ENCODE peak calls at places on chromosomes 7 and 10, in ten cellular contexts. V is lower lobe of right lung, D is SJSA1, W is GM23248, X is cardiac muscle cell, O is tibial artery, E is Peyer's patch, L is thyroid gland, M is thoracic aorta, R is fibroblast of lung. Y is an unnamed sample.

GRCh38 chr10:109953745-109954144 is 30.4 kb upstream of the XPNPEP1 start:
- DNase-seq in V (no peak), D (no peak), W (no peak), X (peak; percentile 74), O (no peak), E (no peak), L (peak; percentile 20), M (no peak), R (no peak), Y (no peak)

GRCh38 chr7:88377421-88377820 is 70.7 kb upstream of the STEAP4 start:
- DNase-seq in V (no peak), D (no peak), W (no peak), X (no peak), O (no peak), E (no peak), L (no peak), M (no peak), R (no peak), Y (no peak)

GRCh38 chr10:30997536-30998252 is 34.0 kb downstream of the ZNF438 start:
- DNase-seq in V (no peak), D (no peak), W (no peak), X (no peak), O (no peak), E (no peak), L (no peak), M (no peak), R (no peak), Y (no peak)

GRCh38 chr7:150370612-150371071 is 2.0 kb downstream of the REPIN1 start:
- DNase-seq in V (no peak), D (no peak), W (peak; percentile 71), X (peak; percentile 71), O (no peak), E (peak; percentile 41), L (no peak), M (no peak), R (peak; percentile 83), Y (no peak)

GRCh38 chr7:81161459-81162075 is 242.7 kb upstream of the SEMA3C start:
- DNase-seq in V (no peak), D (peak; percentile 28), W (peak; percentile 95), X (peak; percentile 86), O (peak; percentile 58), E (no peak), L (no peak), M (no peak), R (peak; percentile 99), Y (no peak)

GRCh38 chr7:123624527-123625183 is 23.0 kb downstream of the ASB15 start:
- DNase-seq in V (peak; percentile 59), D (no peak), W (peak; percentile 22), X (peak; percentile 19), O (no peak), E (peak; percentile 83), L (peak; percentile 35), M (no peak), R (no peak), Y (peak; percentile 47)

GRCh38 chr7:10875081-10875480 is 98.6 kb upstream of the PHF14 start:
- DNase-seq in V (no peak), D (no peak), W (no peak), X (no peak), O (no peak), E (no peak), L (no peak), M (no peak), R (no peak), Y (no peak)

GRCh38 chr10:78703581-78703980 is 365.2 kb upstream of the ZMIZ1 start:
- DNase-seq in V (no peak), D (no peak), W (no peak), X (peak; percentile 6), O (no peak), E (no peak), L (no peak), M (no peak), R (no peak), Y (no peak)

GRCh38 chr7:94423865-94424264 is 29.2 kb downstream of the COL1A2 start:
- DNase-seq in V (no peak), D (peak; percentile 83), W (peak; percentile 90), X (peak; percentile 63), O (no peak), E (no peak), L (no peak), M (no peak), R (peak; percentile 73), Y (no peak)

GRCh38 chr7:94421711-94422110 is 27.0 kb downstream of the COL1A2 start:
- DNase-seq in V (no peak), D (peak; percentile 30), W (peak; percentile 33), X (peak; percentile 24), O (no peak), E (no peak), L (no peak), M (no peak), R (no peak), Y (no peak)

GRCh38 chr7:94423116-94423515 is 28.4 kb downstream of the COL1A2 start:
- DNase-seq in V (no peak), D (peak; percentile 52), W (peak; percentile 51), X (peak; percentile 23), O (no peak), E (no peak), L (no peak), M (no peak), R (no peak), Y (no peak)

GRCh38 chr7:94420321-94420720 is 25.6 kb downstream of the COL1A2 start:
- DNase-seq in V (no peak), D (peak; percentile 28), W (peak; percentile 46), X (peak; percentile 36), O (no peak), E (no peak), L (no peak), M (no peak), R (no peak), Y (no peak)

GRCh38 chr7:94422136-94422535 is 27.4 kb downstream of the COL1A2 start:
- DNase-seq in V (no peak), D (peak; percentile 2), W (no peak), X (no peak), O (no peak), E (no peak), L (no peak), M (no peak), R (no peak), Y (no peak)
- H3K36me3 ChIP-seq in V (peaks cover 67% of the 10 kb centered on the region), D (peaks cover 100% of the 10 kb centered on the region), W (peaks cover 100% of the 10 kb centered on the region), X (peaks cover 4% of the 10 kb centered on the region), O (peaks cover 100% of the 10 kb centered on the region), E (no peaks in the 10 kb centered on the region), L (no peaks in the 10 kb centered on the region), M (peaks cover 95% of the 10 kb centered on the region), R (peaks cover 54% of the 10 kb centered on the region), Y (no peaks in the 10 kb centered on the region)

DNA sequence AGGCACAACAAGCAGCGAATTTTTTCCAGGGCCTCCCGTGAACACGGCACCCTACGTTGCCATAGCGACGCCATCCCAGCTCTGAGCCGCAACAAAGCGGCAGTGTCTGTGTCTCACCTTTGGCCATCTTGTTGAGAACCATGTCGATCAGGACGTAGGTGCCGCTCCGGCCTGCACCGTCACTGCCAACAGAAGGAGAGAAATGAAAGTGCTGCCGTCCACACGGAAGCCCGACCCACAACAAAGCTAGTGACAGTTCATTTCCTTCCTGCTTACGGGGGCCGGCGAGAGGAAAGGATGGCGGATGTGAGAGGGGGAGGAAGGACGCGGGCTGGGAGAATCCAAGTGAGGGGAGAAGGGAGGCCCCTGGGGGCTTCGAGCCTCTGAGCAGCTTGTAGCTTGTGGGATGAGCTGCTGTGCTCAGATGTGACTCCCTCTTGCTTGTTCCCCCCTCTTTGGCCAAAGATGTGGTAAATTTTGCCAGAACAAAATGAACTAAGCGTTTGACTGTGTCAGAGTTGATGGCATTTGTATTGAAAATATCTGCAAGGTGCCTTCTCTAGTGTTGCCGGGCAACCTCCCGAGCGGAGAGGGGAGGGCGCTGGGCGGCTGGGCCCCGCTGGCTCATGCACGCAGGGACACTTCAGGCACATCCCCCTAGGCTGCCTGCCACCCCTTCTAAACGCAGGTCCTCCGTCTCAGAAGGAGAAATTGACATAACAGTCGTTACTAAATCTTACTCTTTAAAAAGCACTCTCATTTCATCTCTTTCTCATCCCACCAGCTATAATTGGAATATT is 232.2 kb downstream of the DNAJB6 start:
- DNase-seq in V (peak; percentile 64), D (no peak), W (peak; percentile 22), X (peak; percentile 52), O (peak; percentile 38), E (peak; percentile 68), L (peak; percentile 64), M (no peak), R (peak; percentile 59), Y (peak; percentile 43)
- H3K4me3 ChIP-seq in V (peak overlapping the region; percentile 53), D (no peak overlapping the region), W (peak overlapping the region; percentile 63), X (no peak overlapping the region), O (peak overlapping the region; percentile 47), E (peak overlapping the region; percentile 55), L (peak overlapping the region; percentile 42), M (peak overlapping the region; percentile 71), R (peak overlapping the region; percentile 68), Y (peak overlapping the region; percentile 47)

DNA sequence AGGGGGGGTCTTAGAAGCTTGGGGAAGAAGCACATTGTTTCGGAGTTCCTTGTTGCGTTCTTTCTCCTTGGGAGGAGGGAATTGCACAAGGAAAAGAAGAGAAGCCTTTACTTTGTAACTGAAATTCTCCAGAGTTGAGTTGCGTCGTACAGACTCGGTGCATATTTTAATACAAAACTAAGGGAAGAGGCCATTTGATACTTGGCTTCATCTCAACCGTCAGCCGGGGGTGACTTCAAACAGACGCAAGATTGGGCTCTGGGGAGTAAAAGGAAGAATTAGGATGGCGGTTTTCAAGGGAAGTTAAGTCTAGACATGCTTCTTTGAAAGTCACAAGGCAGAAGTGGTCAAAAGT is 1.5 kb downstream of the PRR15 start:
- DNase-seq in V (no peak), D (no peak), W (peak; percentile 60), X (no peak), O (no peak), E (no peak), L (no peak), M (no peak), R (no peak), Y (no peak)
- H3K27me3 ChIP-seq in V (peaks cover 93% of the 10 kb centered on the region), D (peaks cover 89% of the 10 kb centered on the region), W (no peaks in the 10 kb centered on the region), X (peaks cover 75% of the 10 kb centered on the region), O (no peaks in the 10 kb centered on the region), E (no peaks in the 10 kb centered on the region), L (no peaks in the 10 kb centered on the region), M (no peaks in the 10 kb centered on the region), R (peaks cover 37% of the 10 kb centered on the region), Y (no peaks in the 10 kb centered on the region)

GRCh38 chr7:844514-844913 is 12.2 kb downstream of the SUN1 start:
- DNase-seq in V (no peak), D (no peak), W (no peak), X (no peak), O (no peak), E (no peak), L (no peak), M (no peak), R (no peak), Y (no peak)

GRCh38 chr7:843230-843629 is 11.0 kb downstream of the SUN1 start:
- DNase-seq in V (no peak), D (no peak), W (no peak), X (no peak), O (no peak), E (no peak), L (no peak), M (no peak), R (no peak), Y (no peak)

GRCh38 chr7:845731-846130 is 13.5 kb downstream of the SUN1 start:
- DNase-seq in V (no peak), D (no peak), W (no peak), X (no peak), O (no peak), E (no peak), L (no peak), M (no peak), R (no peak), Y (no peak)

GRCh38 chr7:844043-844442 is 11.8 kb downstream of the SUN1 start:
- DNase-seq in V (no peak), D (no peak), W (no peak), X (no peak), O (no peak), E (no peak), L (no peak), M (no peak), R (no peak), Y (no peak)

GRCh38 chr7:845091-845490 is 12.8 kb downstream of the SUN1 start:
- DNase-seq in V (no peak), D (no peak), W (no peak), X (no peak), O (no peak), E (no peak), L (no peak), M (no peak), R (no peak), Y (no peak)
- H3K36me3 ChIP-seq in V (peaks cover 73% of the 10 kb centered on the region), D (peaks cover 55% of the 10 kb centered on the region), W (peaks cover 36% of the 10 kb centered on the region), X (peaks cover 30% of the 10 kb centered on the region), O (peaks cover 41% of the 10 kb centered on the region), E (no peaks in the 10 kb centered on the region), L (peaks cover 35% of the 10 kb centered on the region), M (peaks cover 40% of the 10 kb centered on the region), R (peaks cover 30% of the 10 kb centered on the region), Y (no peaks in the 10 kb centered on the region)

Y was measured in ovary.